ENCODE peak calls at places on chromosomes 12 and 14, in six cellular contexts. J is neuronal stem cell, F is mesenchymal stem cell, E is H9, V is H1, U is trophoblast cell. L is an unnamed sample.

GRCh38 chr12:105978686-105979085 is 160.1 kb downstream of the NUAK1 start:
- DNase-seq in J (no peak), E (no peak), U (no peak), F (peak), V (no peak), L (no peak)

GRCh38 chr14:54877015-54877702 is 25.5 kb downstream of the GCH1 start:
- DNase-seq in F (no peak), E (no peak), V (no peak), U (no peak), J (no peak), L (peak)

GRCh38 chr12:48037267-48037915 is 33.1 kb upstream of the COL2A1 start:
- DNase-seq in J (peak), F (peak), V (peak), U (no peak), E (peak), L (peak)

GRCh38 chr12:46377678-46378077 is 5.1 kb upstream of the SLC38A2 start:
- DNase-seq in E (no peak), V (no peak), J (no peak), F (peak), U (no peak), L (peak)

GRCh38 chr14:40221428-40221827 is 789.2 kb upstream of the FBXO33 start:
- DNase-seq in F (no peak), U (no peak), E (no peak), V (no peak), J (no peak), L (no peak)

GRCh38 chr14:59832663-59833294 is 37.8 kb downstream of the RTN1 start:
- DNase-seq in J (no peak), U (no peak), V (no peak), E (no peak), F (no peak), L (no peak)

GRCh38 chr12:75585309-75585708 is 73.9 kb upstream of the KRR1 start:
- DNase-seq in U (peak), E (no peak), F (peak), J (no peak), V (no peak), L (peak)

GRCh38 chr14:72154645-72155378 is 222.6 kb downstream of the RGS6 start:
- DNase-seq in J (no peak), U (no peak), V (no peak), F (no peak), E (no peak), L (no peak)

GRCh38 chr12:11706509-11707331 is 57.2 kb downstream of the ETV6 start:
- DNase-seq in V (no peak), U (no peak), E (no peak), F (peak), J (no peak), L (peak)

GRCh38 chr12:75953312-75953906 is 78.2 kb downstream of the PHLDA1 start:
- DNase-seq in E (no peak), F (peak), V (no peak), J (no peak), U (peak), L (peak)

GRCh38 chr12:24948816-24949722 is at the start of gene BCAT1:
- DNase-seq in V (peak), U (peak), E (peak), F (peak), J (peak), L (peak)

GRCh38 chr14:92481386-92481785 is 32.2 kb upstream of the RIN3 start:
- DNase-seq in V (no peak), F (peak), U (no peak), J (no peak), E (peak), L (peak)

GRCh38 chr12:42741771-42742510 is 152.4 kb upstream of the PRICKLE1 start:
- DNase-seq in V (no peak), J (no peak), U (no peak), F (peak), E (no peak), L (peak)

GRCh38 chr14:88746042-88746441 is 46.7 kb downstream of the EML5 start:
- DNase-seq in J (no peak), E (no peak), U (no peak), F (no peak), V (no peak), L (peak)

GRCh38 chr12:2783936-2784600 is 10.7 kb upstream of the FKBP4 start:
- DNase-seq in E (peak), J (peak), V (no peak), F (peak), U (peak), L (peak)

GRCh38 chr12:71621938-71622337 is 41.7 kb downstream of the ZFC3H1 start:
- DNase-seq in J (no peak), E (no peak), U (no peak), V (no peak), F (no peak), L (no peak)

GRCh38 chr14:32075636-32076277 is 1.3 kb upstream of the ARHGAP5 start:
- DNase-seq in U (no peak), V (no peak), E (no peak), F (peak), J (peak), L (peak)

DNA sequence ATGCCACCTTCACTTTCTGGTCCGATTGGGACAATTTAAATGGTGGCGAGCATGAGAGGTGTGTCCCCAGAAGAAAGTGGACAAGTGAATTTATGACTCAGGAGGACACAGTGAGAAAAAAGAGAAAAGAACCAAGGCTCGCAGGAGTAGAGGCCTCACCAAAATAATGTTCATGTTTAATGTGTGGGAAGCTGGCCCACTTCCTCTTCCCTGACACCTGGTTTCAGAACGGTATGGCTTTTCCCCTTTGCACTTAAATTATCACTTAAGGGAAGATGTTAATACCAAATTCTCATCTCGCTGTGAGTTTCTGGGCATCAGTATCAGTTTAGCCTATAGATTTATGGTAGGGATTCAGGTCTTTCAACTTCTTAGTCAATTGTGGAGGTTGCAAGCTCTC is 226.4 kb downstream of the GLT1D1 start:
- DNase-seq in F (no peak), U (no peak), J (no peak), E (no peak), V (no peak), L (no peak)
- H2BK120ac ChIP-seq in F (no peak), U (no peak), J (no peak), E (no peak), V (no peak), L (no peak)

GRCh38 chr12:128971802-128972201 is 118.5 kb downstream of the GLT1D1 start:
- DNase-seq in F (no peak), U (no peak), E (no peak), V (no peak), J (peak), L (no peak)

GRCh38 chr12:128970941-128971340 is 117.7 kb downstream of the GLT1D1 start:
- DNase-seq in V (no peak), F (no peak), U (no peak), J (no peak), E (no peak), L (no peak)

GRCh38 chr12:128976120-128976519 is 122.8 kb downstream of the GLT1D1 start:
- DNase-seq in V (peak), E (peak), U (no peak), J (peak), F (no peak), L (no peak)

GRCh38 chr12:128973883-128974681 is 120.8 kb downstream of the GLT1D1 start:
- DNase-seq in F (no peak), U (no peak), E (no peak), J (no peak), V (no peak), L (no peak)

DNA sequence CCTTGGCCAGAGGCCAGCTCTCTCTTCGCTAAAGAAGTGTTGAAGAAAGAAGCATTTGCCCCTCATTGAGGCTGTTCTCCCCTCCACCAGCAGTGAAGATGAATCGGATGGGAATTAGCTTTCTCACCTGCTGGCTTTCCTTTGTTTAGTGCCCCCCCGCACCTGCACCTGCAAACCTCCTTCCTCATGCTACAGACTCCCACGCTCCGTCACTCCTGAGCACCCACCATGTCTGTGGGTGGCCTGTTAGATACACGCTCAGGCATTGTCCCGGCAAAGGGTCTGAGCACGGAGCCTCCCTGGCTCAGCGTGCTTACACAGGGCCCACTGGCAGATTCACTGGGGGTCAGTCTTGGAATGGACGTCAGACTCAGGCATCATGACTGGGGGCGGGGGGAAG is 121.6 kb downstream of the GLT1D1 start:
- DNase-seq in V (no peak), U (no peak), E (no peak), F (no peak), J (no peak), L (no peak)
- H3K14ac ChIP-seq in V (no peak), U (no peak), E (no peak), F (no peak), J (no peak), L (no peak)

GRCh38 chr12:120230326-120230973 is 29.5 kb upstream of the RPLP0 start:
- DNase-seq in J (peak), V (peak), U (peak), E (peak), F (peak), L (peak)
- H2BK120ac ChIP-seq in J (no peak), V (peak), U (peak), E (peak), F (peak), L (peak)

GRCh38 chr12:88970742-88971141 is 381.6 kb downstream of the DUSP6 start:
- DNase-seq in V (no peak), E (no peak), F (no peak), J (no peak), U (no peak), L (no peak)
- H3K14ac ChIP-seq in V (no peak), E (no peak), F (no peak), J (no peak), U (no peak), L (no peak)

GRCh38 chr14:100904307-100905019 is 941 bp upstream of the RTL1 start:
- DNase-seq in J (peak), F (peak), V (no peak), U (no peak), E (peak), L (no peak)
- H2BK120ac ChIP-seq in J (peak), F (no peak), V (no peak), U (no peak), E (no peak), L (no peak)

GRCh38 chr14:95956601-95957460 is 80.2 kb downstream of the TUNAR start:
- DNase-seq in J (no peak), V (no peak), U (no peak), E (no peak), F (no peak), L (no peak)
- H3K14ac ChIP-seq in J (no peak), V (no peak), U (no peak), E (no peak), F (no peak), L (no peak)